ENCODE peak calls at places on chromosomes 6 and 20, in nine cellular contexts. U, O, R, D, N, Q, Y, H and Z are unnamed samples.
A peak's percentile ranks its signal among the peaks of the same experiment; 100 is the strongest.

GRCh38 chr20:37298190-37298939 is 8.9 kb downstream of the MANBAL start:
- DNase-seq in U (no peak), O (no peak), R (no peak), D (no peak), N (peak; percentile 74), Q (no peak), Y (no peak), H (no peak), Z (no peak)

GRCh38 chr6:134795001-134795400 is 154.9 kb downstream of the ALDH8A1 start:
- DNase-seq in U (no peak), O (no peak), R (no peak), D (no peak), N (no peak), Q (no peak), Y (no peak), H (no peak), Z (no peak)

GRCh38 chr6:4655196-4656025 is 120.8 kb upstream of the CDYL start:
- DNase-seq in U (no peak), O (no peak), R (no peak), D (no peak), N (no peak), Q (no peak), Y (no peak), H (no peak), Z (no peak)

GRCh38 chr6:14713008-14713452 is 532.8 kb upstream of the JARID2 start:
- DNase-seq in U (peak; percentile 52), O (no peak), R (peak; percentile 92), D (no peak), N (peak; percentile 87), Q (no peak), Y (no peak), H (no peak), Z (no peak)

GRCh38 chr6:35368038-35368887 is 25.9 kb downstream of the PPARD start:
- DNase-seq in U (no peak), O (no peak), R (peak; percentile 97), D (no peak), N (peak; percentile 95), Q (no peak), Y (no peak), H (no peak), Z (no peak)

GRCh38 chr6:80610821-80611220 is 504.4 kb downstream of the BCKDHB start:
- DNase-seq in U (no peak), O (no peak), R (peak; percentile 40), D (no peak), N (peak; percentile 45), Q (no peak), Y (peak; percentile 27), H (peak; percentile 73), Z (no peak)

GRCh38 chr6:14128017-14128416 is 10.4 kb downstream of the CD83 start:
- DNase-seq in U (no peak), O (no peak), R (no peak), D (no peak), N (no peak), Q (no peak), Y (no peak), H (no peak), Z (no peak)

GRCh38 chr6:43608310-43608763 is 20.7 kb downstream of the GTPBP2 start:
- DNase-seq in U (no peak), O (peak; percentile 80), R (peak; percentile 60), D (peak; percentile 76), N (peak; percentile 92), Q (peak; percentile 24), Y (peak; percentile 71), H (peak; percentile 50), Z (peak; percentile 50)

GRCh38 chr20:33662172-33662571 is at the start of gene C20orf144:
- DNase-seq in U (no peak), O (no peak), R (no peak), D (no peak), N (no peak), Q (no peak), Y (no peak), H (no peak), Z (no peak)

GRCh38 chr6:63351995-63352586 is 32.3 kb upstream of the LGSN start:
- DNase-seq in U (no peak), O (no peak), R (peak; percentile 51), D (no peak), N (peak; percentile 88), Q (no peak), Y (peak; percentile 38), H (no peak), Z (no peak)

GRCh38 chr20:45450097-45450818 is 19.3 kb upstream of the WFDC2 start:
- DNase-seq in U (no peak), O (no peak), R (peak; percentile 71), D (no peak), N (peak; percentile 72), Q (no peak), Y (peak; percentile 30), H (no peak), Z (no peak)

GRCh38 chr20:49558826-49559225 is 9.1 kb downstream of the PTGIS start:
- DNase-seq in U (no peak), O (no peak), R (no peak), D (no peak), N (no peak), Q (no peak), Y (no peak), H (no peak), Z (no peak)

GRCh38 chr20:42688576-42688975 is 501.1 kb downstream of the PTPRT start:
- DNase-seq in U (no peak), O (peak; percentile 69), R (no peak), D (no peak), N (no peak), Q (no peak), Y (no peak), H (no peak), Z (no peak)

GRCh38 chr20:51938557-51939324 is 136.4 kb upstream of the SALL4 start:
- DNase-seq in U (no peak), O (no peak), R (peak; percentile 56), D (no peak), N (no peak), Q (no peak), Y (no peak), H (no peak), Z (no peak)

GRCh38 chr6:11295969-11296368 is 63.5 kb upstream of the NEDD9 start:
- DNase-seq in U (no peak), O (no peak), R (no peak), D (no peak), N (no peak), Q (no peak), Y (no peak), H (no peak), Z (no peak)

GRCh38 chr6:113873043-113873667 is 16.0 kb downstream of the MARCKS start:
- DNase-seq in U (no peak), O (no peak), R (no peak), D (no peak), N (no peak), Q (no peak), Y (no peak), H (no peak), Z (no peak)

GRCh38 chr20:47358672-47359532 is 2.4 kb upstream of the ZMYND8 start:
- DNase-seq in U (peak; percentile 88), O (peak; percentile 44), R (peak; percentile 100), D (no peak), N (peak; percentile 97), Q (no peak), Y (no peak), H (peak; percentile 99), Z (no peak)

GRCh38 chr6:158408552-158409130 is 96.4 kb downstream of the TULP4 start:
- DNase-seq in U (no peak), O (peak; percentile 8), R (no peak), D (peak; percentile 12), N (peak; percentile 91), Q (no peak), Y (no peak), H (peak; percentile 85), Z (no peak)

GRCh38 chr6:24935753-24936152 is at the start of gene RIPOR2:
- DNase-seq in U (no peak), O (peak; percentile 24), R (no peak), D (peak; percentile 12), N (no peak), Q (peak; percentile 70), Y (no peak), H (no peak), Z (peak; percentile 77)
- TF ChIP-seq CTCF in U (no peak), O (no peak), R (no peak), D (no peak), N (no peak), Q (peak; percentile 49), Y (no peak), H (peak; percentile 10), Z (peak; percentile 46)

DNA sequence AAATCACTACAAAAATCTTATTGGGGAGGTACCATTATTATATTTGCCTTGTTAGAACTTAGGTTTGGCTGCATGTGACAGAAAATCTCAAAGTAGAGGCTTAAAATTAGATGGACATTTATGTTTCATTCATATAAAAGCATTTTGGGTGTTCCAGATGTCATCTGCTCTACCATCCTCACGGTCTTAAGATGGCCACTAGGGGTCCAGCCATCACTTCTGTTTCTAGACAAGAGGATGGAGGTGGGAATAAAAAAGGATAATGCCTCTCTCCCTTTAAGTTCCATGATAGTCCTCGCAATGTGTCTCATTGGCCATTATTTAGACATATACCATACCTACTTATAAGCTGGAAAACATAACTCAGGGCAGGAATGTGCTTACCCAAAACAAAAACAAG is 929.5 kb downstream of the KIF16B start:
- DNase-seq in U (no peak), O (no peak), R (no peak), D (no peak), N (peak; percentile 4), Q (no peak), Y (no peak), H (no peak), Z (no peak)
- TF ChIP-seq CTCF in U (no peak), O (no peak), R (peak; percentile 47), D (peak; percentile 37), N (peak; percentile 34), Q (no peak), Y (peak; percentile 44), H (peak; percentile 37), Z (no peak)

DNA sequence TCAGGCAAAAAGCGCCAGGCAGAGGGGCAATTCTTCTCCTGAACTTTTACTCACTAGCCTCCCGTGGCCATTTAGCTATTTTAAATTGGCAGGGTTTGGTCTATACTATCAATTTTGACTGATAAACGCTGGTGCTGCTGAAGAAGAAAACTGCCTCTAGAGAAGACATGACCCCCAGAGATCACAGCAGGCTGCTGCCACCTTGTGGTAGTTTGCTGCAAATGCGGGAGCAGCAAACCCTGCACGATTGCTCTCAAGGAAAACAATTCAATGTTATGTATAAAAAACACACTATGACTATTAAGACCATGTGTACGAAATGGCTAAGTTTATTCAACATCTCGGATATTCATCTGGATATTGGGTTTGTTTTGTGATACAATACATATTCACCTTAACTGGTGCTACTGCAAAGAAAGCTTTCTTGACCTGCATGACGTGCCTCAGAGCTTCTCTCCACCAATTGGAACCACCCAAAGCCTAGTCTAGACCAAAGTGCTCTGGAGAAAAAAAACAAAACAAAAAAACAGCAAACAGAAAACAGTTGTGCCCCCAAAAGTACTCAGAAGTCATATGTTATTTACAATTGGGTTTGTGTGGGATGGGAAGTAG is 19.5 kb upstream of the IL17F start:
- DNase-seq in U (peak; percentile 18), O (peak; percentile 64), R (peak; percentile 50), D (peak; percentile 67), N (peak; percentile 73), Q (peak; percentile 55), Y (no peak), H (peak; percentile 10), Z (peak; percentile 58)
- TF ChIP-seq CTCF in U (peak; percentile 93), O (peak; percentile 95), R (peak; percentile 91), D (peak; percentile 97), N (peak; percentile 97), Q (peak; percentile 96), Y (peak; percentile 98), H (peak; percentile 100), Z (peak; percentile 98)

DNA sequence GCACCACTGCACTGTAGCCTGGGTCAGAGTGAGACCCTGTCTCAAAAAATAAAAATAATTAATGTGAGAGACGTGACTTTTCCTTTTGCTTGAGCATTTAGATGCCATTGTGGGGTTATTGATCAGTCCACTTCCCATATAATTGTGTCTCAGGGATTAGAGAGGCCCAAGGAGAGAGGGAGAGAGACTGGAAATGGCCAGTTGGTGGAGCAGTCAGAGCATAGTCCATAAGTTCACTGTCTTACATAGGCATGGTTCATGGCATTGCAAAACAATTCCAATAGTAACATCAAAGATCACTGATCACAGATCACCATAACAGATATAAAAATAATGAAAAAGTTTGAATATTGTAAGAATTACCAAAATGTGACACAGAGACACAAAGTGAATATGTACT is 15.2 kb upstream of the SDHAF4 start:
- DNase-seq in U (no peak), O (no peak), R (no peak), D (no peak), N (no peak), Q (no peak), Y (no peak), H (no peak), Z (no peak)
- TF ChIP-seq CTCF in U (no peak), O (no peak), R (no peak), D (no peak), N (no peak), Q (no peak), Y (no peak), H (no peak), Z (no peak)